ENCODE peak calls at places on chromosome 2, in six cellular contexts. K, X, A, Y, M and E are unnamed samples. For H3K4me1, the result is how much of the 10 kb centered on the place peaks cover.

GRCh38 chr2:16587629-16588028 is 78.0 kb downstream of the CYRIA start:
- DNase-seq in M (no peak), A (no peak), X (no peak), Y (no peak), K (no peak), E (no peak)

GRCh38 chr2:1995987-1996386 is 251.7 kb upstream of the PXDN start:
- DNase-seq in M (no peak), K (peak), Y (no peak), A (no peak), X (no peak), E (no peak)

GRCh38 chr2:64711260-64711659 is 57.5 kb upstream of the SERTAD2 start:
- DNase-seq in K (no peak), M (no peak), Y (no peak), A (no peak), X (no peak), E (no peak)

GRCh38 chr2:7994397-7994951 is 687.4 kb upstream of the ID2 start:
- DNase-seq in A (peak), M (peak), X (no peak), Y (no peak), K (no peak), E (no peak)

GRCh38 chr2:26850002-26850431 is 2.1 kb downstream of the DPYSL5 start:
- DNase-seq in X (no peak), Y (no peak), K (no peak), M (no peak), A (no peak), E (no peak)

GRCh38 chr2:241804326-241805276 is 4.4 kb upstream of the NEU4 start:
- DNase-seq in A (peak), X (peak), Y (peak), K (peak), M (no peak), E (no peak)

GRCh38 chr2:150476809-150477302 is 10.6 kb downstream of the RND3 start:
- DNase-seq in Y (no peak), M (no peak), X (no peak), A (no peak), K (no peak), E (no peak)

GRCh38 chr2:237393523-237393922 is 20.4 kb downstream of the COL6A3 start:
- DNase-seq in M (no peak), K (peak), Y (no peak), X (no peak), A (no peak), E (no peak)

GRCh38 chr2:88197732-88198131 is 27.6 kb downstream of the THNSL2 start:
- DNase-seq in M (no peak), X (no peak), A (no peak), K (no peak), Y (no peak), E (no peak)

GRCh38 chr2:46226620-46227019 is 70.6 kb upstream of the EPAS1 start:
- DNase-seq in K (no peak), A (no peak), X (no peak), Y (no peak), M (no peak), E (no peak)

GRCh38 chr2:168952424-168952823 is 51.3 kb downstream of the G6PC2 start:
- DNase-seq in Y (no peak), M (no peak), A (no peak), K (no peak), X (no peak), E (no peak)

GRCh38 chr2:180322781-180323180 is 315.7 kb upstream of the CWC22 start:
- DNase-seq in Y (no peak), K (peak), A (no peak), M (no peak), X (no peak), E (no peak)

GRCh38 chr2:223084873-223085272 is 32.9 kb downstream of the KCNE4 start:
- DNase-seq in Y (no peak), K (peak), X (no peak), M (no peak), A (peak), E (no peak)

GRCh38 chr2:161172901-161173540 is 12.8 kb downstream of the TANK start:
- DNase-seq in K (no peak), Y (no peak), M (no peak), A (no peak), X (no peak), E (no peak)

GRCh38 chr2:225993430-225993829 is 593.9 kb downstream of the NYAP2 start:
- DNase-seq in A (no peak), M (no peak), K (peak), X (no peak), Y (no peak), E (no peak)

GRCh38 chr2:164757934-164758695 is 83.5 kb downstream of the COBLL1 start:
- DNase-seq in Y (no peak), M (no peak), X (no peak), A (no peak), K (peak), E (no peak)

GRCh38 chr2:240991378-240992263 is 6.8 kb upstream of the SNED1 start:
- DNase-seq in A (peak), Y (peak), X (peak), M (peak), K (peak), E (no peak)

GRCh38 chr2:218959141-218959731 is at the start of gene CDK5R2:
- DNase-seq in Y (peak), K (peak), A (peak), X (peak), M (peak), E (peak)

GRCh38 chr2:238097988-238098853 is 1.9 kb upstream of the ESPNL start:
- DNase-seq in Y (no peak), K (peak), M (peak), X (peak), A (peak), E (no peak)

GRCh38 chr2:25570161-25570840 is 103.1 kb downstream of the DTNB start:
- DNase-seq in A (no peak), Y (no peak), M (no peak), X (no peak), K (peak), E (no peak)

GRCh38 chr2:31287681-31288080 is 53.7 kb downstream of the EHD3 start:
- DNase-seq in A (no peak), Y (no peak), X (no peak), M (no peak), K (no peak), E (no peak)

DNA sequence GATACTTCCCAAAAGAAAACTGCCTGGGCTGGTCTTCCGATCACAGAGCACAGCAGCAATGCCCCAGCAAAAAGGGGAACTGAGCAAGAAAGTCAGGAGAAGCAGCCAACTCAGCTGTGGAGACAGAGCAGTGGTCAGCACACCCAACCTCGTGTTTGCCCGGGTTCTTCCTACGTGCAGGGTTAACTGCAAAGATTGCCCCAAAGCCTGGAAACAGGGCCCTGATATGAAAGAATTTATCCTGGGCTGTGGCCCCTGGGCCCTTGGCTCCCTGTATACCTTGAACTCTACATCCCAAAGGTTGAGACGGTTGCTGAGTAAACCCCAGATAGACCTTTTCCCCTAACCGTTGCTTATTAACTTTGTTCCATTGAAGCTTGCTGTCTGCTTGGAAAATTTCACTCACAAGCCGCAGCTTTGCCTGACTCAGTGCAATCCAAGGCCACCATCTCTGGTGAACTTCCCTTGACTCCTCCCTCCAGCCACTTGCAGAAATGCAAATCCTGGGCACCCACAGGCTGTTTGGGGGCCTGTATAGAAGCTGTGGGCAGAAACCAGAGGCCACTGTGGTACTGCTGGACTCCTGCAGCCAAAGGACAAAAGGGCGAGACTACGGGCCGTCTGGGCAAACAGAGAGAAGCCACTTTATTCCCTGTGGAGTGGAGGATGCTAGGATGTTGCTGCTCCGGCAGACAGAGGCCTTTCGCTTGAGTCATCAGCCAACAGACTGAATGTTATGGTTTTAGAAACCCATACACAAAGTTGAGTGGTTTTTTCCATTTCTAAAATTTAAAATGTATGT is 18.2 kb downstream of the NRP2 start:
- DNase-seq in M (no peak), K (peak), X (no peak), A (no peak), Y (no peak), E (no peak)
- H3K27ac ChIP-seq in M (peak), K (peak), X (no peak), A (no peak), Y (peak), E (no peak)

GRCh38 chr2:191867507-191867847 is 20.6 kb upstream of the CAVIN2 start:
- DNase-seq in X (no peak), K (no peak), M (no peak), Y (no peak), A (no peak), E (no peak)

GRCh38 chr2:191864623-191865521 is 18.0 kb upstream of the CAVIN2 start:
- DNase-seq in X (no peak), A (no peak), Y (no peak), K (peak), M (no peak), E (no peak)

GRCh38 chr2:191863988-191864387 is 17.1 kb upstream of the CAVIN2 start:
- DNase-seq in M (no peak), X (no peak), Y (no peak), K (peak), A (no peak), E (no peak)

GRCh38 chr2:191866675-191867506 is 20.0 kb upstream of the CAVIN2 start:
- DNase-seq in Y (no peak), M (no peak), A (no peak), X (no peak), K (peak), E (no peak)

GRCh38 chr2:191866195-191866594 is 19.3 kb upstream of the CAVIN2 start:
- DNase-seq in A (no peak), X (no peak), Y (no peak), K (no peak), M (no peak), E (no peak)
- H3K4me1 ChIP-seq in A (under half), X (under half), Y (under half), K (under half), M (half or more), E (under half)

DNA sequence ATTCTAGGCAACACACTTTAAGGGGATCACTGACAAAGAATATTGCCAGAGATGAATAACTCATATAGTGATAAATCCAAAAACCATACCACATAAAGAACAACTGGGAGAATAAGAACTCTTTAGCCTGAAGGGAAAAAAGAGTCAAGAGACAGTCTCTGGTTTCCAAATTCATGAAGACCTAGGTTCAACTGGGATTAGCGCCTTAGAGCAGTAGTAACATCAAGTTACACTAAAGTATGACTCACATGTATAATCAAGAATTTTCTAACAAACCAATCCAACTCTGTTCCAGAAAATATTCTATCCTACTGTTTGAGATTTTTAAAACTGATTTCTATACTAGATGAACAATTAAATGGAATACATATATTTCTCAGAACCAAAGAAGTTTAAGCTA is 93.8 kb downstream of the USP34 start:
- DNase-seq in K (no peak), M (no peak), X (no peak), A (no peak), Y (no peak), E (no peak)
- H3K4me3 ChIP-seq in K (no peak), M (no peak), X (no peak), A (no peak), Y (no peak), E (no peak)

DNA sequence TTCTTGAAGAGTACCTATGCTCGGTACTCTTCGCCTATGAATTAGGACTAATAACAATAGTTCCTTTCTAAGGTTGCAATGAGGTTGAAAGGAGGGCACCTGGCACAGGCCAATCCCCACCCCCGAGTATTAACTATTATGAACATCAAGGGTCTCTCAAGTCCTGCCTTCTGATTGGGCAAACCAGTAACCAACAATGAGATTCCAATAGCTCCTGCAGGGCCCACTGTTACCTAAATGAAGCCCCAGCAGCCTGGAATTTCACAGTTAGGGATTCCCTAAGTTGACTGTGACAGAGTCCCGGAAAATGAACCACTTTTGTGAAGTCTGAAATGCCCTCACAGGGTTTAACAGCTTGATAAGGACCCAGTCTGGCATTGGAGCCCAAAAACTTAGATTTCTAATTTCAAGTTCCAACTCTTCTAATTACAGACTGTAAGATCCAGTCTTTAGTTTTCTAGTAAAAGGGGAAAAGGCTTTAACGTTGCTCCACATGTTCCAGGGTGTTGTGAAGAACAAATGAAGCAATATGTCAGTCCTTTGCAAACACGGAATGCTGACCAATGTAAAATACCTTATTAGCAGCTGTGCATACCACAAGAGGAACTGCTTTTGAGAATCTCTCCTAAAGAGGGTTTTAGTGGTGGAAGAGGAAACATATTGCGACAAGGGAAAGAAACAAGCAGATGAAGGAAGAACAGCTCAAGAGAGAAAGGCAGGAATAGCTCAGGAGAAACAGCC is 277.7 kb upstream of the MAP2 start:
- DNase-seq in K (no peak), X (no peak), Y (no peak), A (no peak), M (no peak), E (no peak)
- H3K27ac ChIP-seq in K (no peak), X (no peak), Y (peak), A (no peak), M (peak), E (no peak)

GRCh38 chr2:181658444-181658843 is 1.5 kb upstream of the CERKL start:
- DNase-seq in A (no peak), K (no peak), M (no peak), Y (no peak), X (no peak), E (no peak)

GRCh38 chr2:181667234-181667633 is 10.3 kb upstream of the CERKL start:
- DNase-seq in X (no peak), A (no peak), Y (no peak), K (no peak), M (no peak), E (no peak)

GRCh38 chr2:181657379-181657778 is 474 bp upstream of the CERKL start:
- DNase-seq in A (no peak), X (no peak), Y (no peak), K (no peak), M (no peak), E (no peak)

GRCh38 chr2:181660181-181660580 is 3.3 kb upstream of the CERKL start:
- DNase-seq in A (no peak), X (no peak), Y (no peak), M (no peak), K (no peak), E (no peak)

DNA sequence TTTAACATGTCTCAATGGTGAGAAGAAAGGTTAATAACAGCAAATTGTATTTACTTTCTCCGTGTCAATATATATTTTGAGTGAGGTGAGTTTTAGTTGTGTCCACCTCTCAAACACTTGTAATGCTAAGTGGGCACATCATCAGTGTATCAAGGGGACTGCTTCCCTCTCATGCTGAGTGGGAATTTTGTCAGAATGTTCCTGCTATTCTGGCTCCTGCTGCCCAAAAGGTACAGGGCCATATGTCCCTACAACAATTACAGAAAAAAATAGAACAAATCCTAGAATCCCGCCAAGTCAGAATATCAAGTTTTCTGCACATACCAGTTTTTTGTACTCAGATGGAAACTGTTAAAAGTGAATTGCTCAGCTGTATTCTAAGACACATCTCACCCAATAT is 5.4 kb upstream of the CERKL start:
- DNase-seq in M (no peak), Y (no peak), A (no peak), X (no peak), K (no peak), E (no peak)
- H3K4me1 ChIP-seq in M (under half), Y (under half), A (under half), X (under half), K (under half), E (under half)

GRCh38 chr2:201151127-201152074 is 31.5 kb upstream of the CASP10 start:
- DNase-seq in K (peak), X (no peak), Y (no peak), A (no peak), M (no peak), E (no peak)
- H3K4me3 ChIP-seq in K (no peak), X (no peak), Y (no peak), A (no peak), M (peak), E (no peak)

GRCh38 chr2:215454519-215454918 is 18.7 kb upstream of the FN1 start:
- DNase-seq in Y (no peak), K (peak), A (no peak), X (no peak), M (no peak), E (no peak)
- H3K27ac ChIP-seq in Y (no peak), K (no peak), A (no peak), X (no peak), M (no peak), E (no peak)